ENCODE peak calls at places on chromosomes 11 and 22, in five cellular contexts. Y, B, A, Z and K are unnamed samples.

GRCh38 chr11:5930614-5931013 is 11.4 kb upstream of the OR56A3 start:
- DNase-seq in Y (no peak), B (no peak), A (no peak), Z (no peak), K (no peak)

GRCh38 chr11:133663135-133663534 is 130.8 kb upstream of the OPCML start:
- DNase-seq in Y (no peak), B (no peak), A (no peak), Z (no peak), K (no peak)

GRCh38 chr22:31286360-31287255 is 5.7 kb downstream of the PIK3IP1 start:
- DNase-seq in Y (no peak), B (no peak), A (no peak), Z (no peak), K (no peak)

GRCh38 chr11:16779436-16779835 is 41.0 kb downstream of the C11orf58 start:
- DNase-seq in Y (peak; percentile 82), B (no peak), A (no peak), Z (peak; percentile 12), K (no peak)

GRCh38 chr11:6387811-6388599 is 2.3 kb upstream of the SMPD1 start:
- DNase-seq in Y (no peak), B (no peak), A (peak; percentile 51), Z (peak; percentile 53), K (peak; percentile 51)

GRCh38 chr11:70834277-70834940 is 418.0 kb downstream of the SHANK2 start:
- DNase-seq in Y (no peak), B (no peak), A (peak; percentile 14), Z (no peak), K (no peak)

GRCh38 chr11:45676522-45677095 is 11.2 kb upstream of the CHST1 start:
- DNase-seq in Y (no peak), B (no peak), A (no peak), Z (no peak), K (no peak)

GRCh38 chr11:33893711-33894401 is 2.0 kb upstream of the LMO2 start:
- DNase-seq in Y (no peak), B (no peak), A (no peak), Z (no peak), K (no peak)

GRCh38 chr11:68106165-68106940 is 14.8 kb downstream of the CHKA start:
- DNase-seq in Y (no peak), B (no peak), A (no peak), Z (no peak), K (peak; percentile 61)

GRCh38 chr11:124875943-124876817 is 10.9 kb downstream of the ROBO3 start:
- DNase-seq in Y (peak; percentile 86), B (peak; percentile 90), A (peak; percentile 96), Z (peak; percentile 90), K (peak; percentile 54)

GRCh38 chr11:850777-851762 is 8.4 kb downstream of the TSPAN4 start:
- DNase-seq in Y (no peak), B (no peak), A (no peak), Z (no peak), K (no peak)

GRCh38 chr11:82720267-82720666 is 13.4 kb downstream of the FAM181B start:
- DNase-seq in Y (no peak), B (no peak), A (no peak), Z (no peak), K (no peak)

GRCh38 chr11:82718841-82719240 is 14.8 kb downstream of the FAM181B start:
- DNase-seq in Y (no peak), B (no peak), A (no peak), Z (no peak), K (no peak)

GRCh38 chr11:82722236-82722635 is 11.4 kb downstream of the FAM181B start:
- DNase-seq in Y (no peak), B (no peak), A (no peak), Z (no peak), K (no peak)

GRCh38 chr11:82718307-82718706 is 15.4 kb downstream of the FAM181B start:
- DNase-seq in Y (peak; percentile 41), B (peak; percentile 58), A (peak; percentile 49), Z (peak; percentile 42), K (peak; percentile 7)

DNA sequence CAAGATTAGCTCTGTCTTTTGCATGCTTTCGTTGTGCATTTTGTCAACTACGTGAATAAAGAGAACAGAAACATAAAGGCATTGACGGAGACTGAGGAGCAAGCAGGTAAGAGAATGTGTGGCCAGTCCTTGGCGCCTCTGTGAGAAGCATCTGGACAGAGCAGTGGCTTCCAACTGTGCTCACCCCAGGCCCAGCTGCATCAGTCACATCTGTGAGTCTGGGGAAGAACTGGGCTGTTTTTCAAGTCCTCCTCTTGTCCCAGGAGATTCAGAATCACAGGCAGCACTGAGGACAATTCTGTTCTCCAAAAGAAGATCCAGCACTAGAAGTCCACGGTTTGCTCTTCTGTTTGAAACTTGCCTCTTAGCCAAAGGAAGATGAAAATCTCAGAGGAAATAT is 14.3 kb downstream of the FAM181B start:
- DNase-seq in Y (no peak), B (no peak), A (no peak), Z (no peak), K (no peak)
- TF ChIP-seq BHLHE40 in Y (no peak), B (no peak), A (no peak), Z (no peak), K (no peak)

GRCh38 chr11:129611661-129612566 is 203.7 kb upstream of the TMEM45B start:
- DNase-seq in Y (peak; percentile 21), B (no peak), A (no peak), Z (no peak), K (no peak)

GRCh38 chr11:129618046-129618569 is 197.5 kb upstream of the TMEM45B start:
- DNase-seq in Y (no peak), B (no peak), A (no peak), Z (no peak), K (no peak)

GRCh38 chr11:129610545-129610944 is 205.1 kb upstream of the TMEM45B start:
- DNase-seq in Y (no peak), B (no peak), A (no peak), Z (no peak), K (no peak)

GRCh38 chr11:129613076-129613475 is 202.6 kb upstream of the TMEM45B start:
- DNase-seq in Y (no peak), B (no peak), A (no peak), Z (no peak), K (no peak)

DNA sequence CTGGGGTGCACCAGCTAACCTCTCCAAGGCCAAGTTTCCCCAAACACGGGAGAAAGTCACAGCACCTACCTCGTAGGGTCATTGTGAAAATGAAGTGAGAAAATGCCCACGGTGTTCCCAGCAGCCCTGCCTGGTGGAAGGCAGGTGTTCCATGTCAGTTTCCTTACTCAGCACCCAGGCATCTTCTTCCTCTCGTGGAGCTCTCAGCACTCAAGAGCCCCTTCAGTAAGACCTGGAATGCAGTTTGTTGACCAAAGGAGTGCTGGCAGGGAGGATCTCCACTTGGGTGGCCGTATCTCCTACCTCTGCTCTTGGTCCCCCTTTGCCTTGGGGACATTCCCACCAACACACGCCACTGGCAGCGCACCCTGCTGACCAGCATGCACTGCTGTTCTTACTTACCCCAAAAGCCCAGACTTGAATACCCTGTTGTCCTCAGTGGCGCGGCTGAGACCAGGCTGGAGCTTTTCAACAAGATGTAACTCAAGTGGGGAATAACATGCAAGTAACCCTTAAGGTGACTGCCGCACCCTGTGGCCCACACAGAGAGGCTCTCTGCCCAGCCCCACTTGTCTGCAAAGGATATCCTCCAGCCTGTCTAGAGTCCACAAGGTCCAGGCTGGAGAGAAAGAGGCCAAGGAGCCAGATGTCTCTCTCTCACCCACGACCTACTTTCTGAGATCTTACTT is 201.2 kb upstream of the TMEM45B start:
- DNase-seq in Y (no peak), B (no peak), A (no peak), Z (no peak), K (no peak)
- TF ChIP-seq BHLHE40 in Y (no peak), B (no peak), A (no peak), Z (no peak), K (no peak)

DNA sequence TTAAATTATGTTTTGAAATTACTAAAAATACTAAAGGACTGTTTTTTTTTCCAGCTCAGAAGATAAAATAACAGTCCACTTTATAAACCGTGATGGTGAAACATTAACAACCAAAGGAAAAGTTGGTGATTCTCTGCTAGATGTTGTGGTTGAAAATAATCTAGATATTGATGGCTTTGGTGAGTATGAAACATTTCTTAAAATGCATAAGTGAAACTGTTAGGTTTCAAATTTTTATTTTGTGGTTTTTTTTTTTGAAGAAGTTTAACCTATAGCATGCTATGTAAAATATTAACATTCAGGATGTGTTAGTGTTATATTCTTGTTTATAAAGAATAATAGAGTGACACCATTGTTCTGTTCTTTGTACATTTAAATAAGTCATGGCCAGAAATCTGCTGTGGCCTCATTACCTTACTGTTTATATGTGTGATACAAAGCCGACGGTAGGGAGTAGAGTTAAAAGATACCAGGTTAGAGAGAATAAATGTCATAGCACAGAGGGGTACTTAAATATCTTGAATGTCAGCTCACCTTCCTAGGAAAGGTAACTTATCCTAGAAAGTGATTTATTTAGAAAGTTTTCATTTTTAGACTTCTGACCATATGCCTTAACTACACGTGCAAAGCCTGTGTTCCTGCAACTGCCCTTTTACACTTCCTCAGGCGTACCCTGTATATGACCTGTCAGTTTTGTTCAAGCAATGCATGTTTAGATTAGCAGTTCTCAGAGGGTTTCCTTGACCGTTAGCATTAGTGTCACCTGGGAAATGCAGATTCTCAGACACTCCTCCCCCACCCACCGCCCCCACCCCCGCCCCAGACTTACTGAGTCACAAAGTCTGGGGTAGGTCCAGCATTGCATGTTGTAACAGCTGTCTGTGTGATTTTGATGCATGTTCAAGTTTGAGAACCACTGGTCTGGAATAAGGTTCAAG is 6.3 kb downstream of the FDX1 start:
- DNase-seq in Y (peak; percentile 52), B (no peak), A (peak; percentile 39), Z (no peak), K (no peak)
- TF ChIP-seq BHLHE40 in Y (peak; percentile 63), B (no peak), A (no peak), Z (no peak), K (no peak)

GRCh38 chr11:69526453-69526810 is 45.0 kb downstream of the LINC01488 start:
- DNase-seq in Y (no peak), B (no peak), A (no peak), Z (no peak), K (no peak)

GRCh38 chr11:69524291-69524882 is 42.9 kb downstream of the LINC01488 start:
- DNase-seq in Y (peak; percentile 57), B (no peak), A (peak; percentile 52), Z (no peak), K (no peak)

GRCh38 chr11:69524991-69525411 is 43.5 kb downstream of the LINC01488 start:
- DNase-seq in Y (no peak), B (no peak), A (no peak), Z (no peak), K (no peak)

GRCh38 chr11:69523453-69523852 is 42.0 kb downstream of the LINC01488 start:
- DNase-seq in Y (no peak), B (no peak), A (no peak), Z (no peak), K (no peak)

DNA sequence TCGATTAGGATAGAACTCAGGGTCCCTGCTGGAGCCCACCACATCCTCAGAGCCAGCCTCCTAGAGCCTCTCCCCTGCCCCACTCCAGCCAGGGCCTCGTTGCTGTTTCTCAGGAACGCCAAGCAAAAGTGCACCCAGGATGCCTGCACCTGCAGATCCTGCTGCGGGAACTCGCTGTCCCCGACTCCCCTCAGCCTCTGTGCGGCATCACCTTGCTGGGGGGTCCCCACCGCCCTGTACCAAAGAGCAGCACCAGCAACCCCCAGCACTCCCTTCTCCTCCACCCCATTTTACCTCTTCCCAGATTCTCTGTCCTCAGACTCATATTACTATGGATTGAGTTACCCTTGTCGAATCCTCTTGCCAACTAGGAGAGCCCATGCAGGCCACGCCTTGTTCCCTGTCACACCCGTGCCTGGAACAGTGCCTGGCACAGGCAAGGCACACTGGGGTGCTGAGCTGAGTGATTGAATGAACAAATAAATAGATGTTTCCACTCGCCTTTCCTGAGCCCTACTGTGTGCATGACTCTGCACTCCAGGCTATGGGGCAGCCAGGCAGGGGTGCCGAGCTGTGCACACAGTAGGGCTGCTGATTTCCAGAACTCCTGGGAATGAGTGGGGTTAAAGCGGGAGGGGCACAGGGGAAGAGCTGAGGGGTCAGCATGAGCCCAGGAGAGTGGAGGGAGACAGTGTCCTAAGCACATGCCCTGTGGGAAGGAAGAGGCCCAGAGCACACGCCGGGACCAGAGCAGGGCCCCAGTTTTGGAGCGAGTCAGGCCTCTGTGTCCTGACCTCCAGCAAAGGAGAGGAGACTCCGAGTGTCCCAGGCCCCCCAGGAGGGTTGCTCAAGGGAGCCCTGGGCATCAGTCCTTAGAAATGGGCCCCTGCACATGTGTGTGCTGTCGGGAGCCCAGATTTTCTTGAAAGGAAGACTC is 44.3 kb downstream of the LINC01488 start:
- DNase-seq in Y (no peak), B (no peak), A (no peak), Z (no peak), K (no peak)
- TF ChIP-seq BHLHE40 in Y (no peak), B (no peak), A (no peak), Z (no peak), K (no peak)